ENCODE peak calls at places on chromosomes 6 and 20, in eight cellular contexts. G, F, C, R, N, Y, Q and O are unnamed samples. For H3K4me1, the result is how much of the 10 kb centered on the place peaks cover.

GRCh38 chr20:34886122-34886521 is 9.7 kb downstream of the ACSS2 start:
- DNase-seq in G (no peak), F (no peak), C (no peak), R (no peak), N (no peak), Y (no peak), Q (no peak), O (no peak)

GRCh38 chr20:44071526-44072111 is 115.4 kb downstream of the JPH2 start:
- DNase-seq in G (no peak), F (no peak), C (no peak), R (no peak), N (no peak), Y (no peak), Q (no peak), O (no peak)

GRCh38 chr20:61450549-61450948 is 198.5 kb downstream of the CDH4 start:
- DNase-seq in G (no peak), F (no peak), C (no peak), R (no peak), N (no peak), Y (no peak), Q (no peak), O (no peak)

GRCh38 chr6:710601-711571 is 17.9 kb upstream of the EXOC2 start:
- DNase-seq in G (peak), F (peak), C (peak), R (peak), N (no peak), Y (no peak), Q (peak), O (peak)

GRCh38 chr6:107114213-107114871 is 973 bp downstream of the BEND3 start:
- DNase-seq in G (peak), F (peak), C (peak), R (peak), N (peak), Y (peak), Q (peak), O (peak)

GRCh38 chr20:43379239-43379917 is 78.3 kb upstream of the SRSF6 start:
- DNase-seq in G (peak), F (no peak), C (no peak), R (peak), N (no peak), Y (no peak), Q (no peak), O (no peak)

GRCh38 chr20:46035253-46035652 is 6.2 kb downstream of the SLC12A5 start:
- DNase-seq in G (no peak), F (no peak), C (no peak), R (no peak), N (no peak), Y (no peak), Q (no peak), O (no peak)

GRCh38 chr6:151683381-151683780 is 124.1 kb upstream of the ESR1 start:
- DNase-seq in G (no peak), F (no peak), C (no peak), R (no peak), N (no peak), Y (no peak), Q (no peak), O (no peak)

GRCh38 chr6:38283734-38284362 is 355.9 kb downstream of the BTBD9 start:
- DNase-seq in G (peak), F (no peak), C (no peak), R (no peak), N (no peak), Y (no peak), Q (no peak), O (no peak)

DNA sequence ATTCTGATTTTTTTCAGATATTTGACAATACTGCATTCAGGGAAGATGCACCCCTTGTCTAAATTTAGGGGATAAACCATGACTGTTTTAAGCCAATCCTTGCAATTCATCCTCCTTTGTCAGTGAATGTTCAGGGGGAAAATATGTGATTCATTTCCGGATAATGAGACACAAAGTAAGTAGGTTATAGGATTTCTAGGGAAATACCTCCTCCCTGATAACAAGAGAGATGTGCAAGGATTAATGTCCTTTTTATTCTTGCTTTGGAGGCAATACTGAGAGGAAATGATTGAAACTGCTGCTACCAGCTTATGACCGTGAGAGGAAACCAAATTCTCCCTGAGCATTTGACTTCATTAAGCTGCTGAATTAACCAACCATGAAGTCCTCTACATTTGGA is 161.3 kb upstream of the EYA4 start:
- DNase-seq in G (no peak), F (no peak), C (no peak), R (no peak), N (no peak), Y (no peak), Q (no peak), O (no peak)
- H3K4me1 ChIP-seq in G (under half), F (under half), C (under half), R (under half), N (under half), Y (under half), Q (under half), O (under half)

GRCh38 chr20:36473164-36473563 is 68.2 kb upstream of the MYL9 start:
- DNase-seq in G (no peak), F (no peak), C (no peak), R (no peak), N (no peak), Y (no peak), Q (no peak), O (no peak)

GRCh38 chr20:36470482-36471062 is 70.7 kb upstream of the MYL9 start:
- DNase-seq in G (no peak), F (no peak), C (no peak), R (no peak), N (no peak), Y (no peak), Q (no peak), O (no peak)

GRCh38 chr20:36474563-36474962 is 66.8 kb upstream of the MYL9 start:
- DNase-seq in G (no peak), F (no peak), C (no peak), R (no peak), N (no peak), Y (no peak), Q (no peak), O (no peak)

GRCh38 chr20:36471885-36472642 is 69.3 kb upstream of the MYL9 start:
- DNase-seq in G (no peak), F (no peak), C (no peak), R (no peak), N (no peak), Y (no peak), Q (no peak), O (no peak)

DNA sequence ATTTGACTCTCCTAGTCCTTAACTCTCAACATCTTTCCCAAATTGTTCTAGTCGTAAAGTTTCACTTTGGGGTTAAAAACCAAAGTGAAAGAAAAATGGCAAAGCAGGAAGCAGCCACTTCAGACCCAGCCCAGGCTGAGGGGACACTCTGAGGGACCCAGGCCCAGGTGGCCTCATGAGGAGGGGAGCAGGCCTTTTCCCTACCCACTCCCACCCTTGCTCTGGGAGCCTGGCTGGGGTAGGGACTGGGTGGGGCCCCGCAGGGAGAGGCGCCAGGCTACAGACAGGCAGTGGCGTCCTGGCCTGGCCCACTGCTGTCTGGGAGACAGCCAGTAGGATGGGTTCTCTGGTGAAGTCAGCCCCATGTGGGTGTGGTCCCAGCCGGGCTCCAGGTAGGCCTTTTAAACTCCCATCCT is 68.7 kb upstream of the MYL9 start:
- DNase-seq in G (no peak), F (peak), C (peak), R (peak), N (no peak), Y (no peak), Q (peak), O (no peak)
- TF ChIP-seq POLR2A in G (no peak), F (no peak), C (no peak), R (no peak), N (no peak), Y (no peak), Q (no peak), O (no peak)

GRCh38 chr6:2396292-2396691 is 150.9 kb upstream of the GMDS start:
- DNase-seq in G (no peak), F (no peak), C (no peak), R (no peak), N (no peak), Y (no peak), Q (no peak), O (no peak)
- TF ChIP-seq CTCF in G (peak), F (no peak), C (no peak), R (no peak), N (no peak), Y (no peak), Q (no peak), O (no peak)

DNA sequence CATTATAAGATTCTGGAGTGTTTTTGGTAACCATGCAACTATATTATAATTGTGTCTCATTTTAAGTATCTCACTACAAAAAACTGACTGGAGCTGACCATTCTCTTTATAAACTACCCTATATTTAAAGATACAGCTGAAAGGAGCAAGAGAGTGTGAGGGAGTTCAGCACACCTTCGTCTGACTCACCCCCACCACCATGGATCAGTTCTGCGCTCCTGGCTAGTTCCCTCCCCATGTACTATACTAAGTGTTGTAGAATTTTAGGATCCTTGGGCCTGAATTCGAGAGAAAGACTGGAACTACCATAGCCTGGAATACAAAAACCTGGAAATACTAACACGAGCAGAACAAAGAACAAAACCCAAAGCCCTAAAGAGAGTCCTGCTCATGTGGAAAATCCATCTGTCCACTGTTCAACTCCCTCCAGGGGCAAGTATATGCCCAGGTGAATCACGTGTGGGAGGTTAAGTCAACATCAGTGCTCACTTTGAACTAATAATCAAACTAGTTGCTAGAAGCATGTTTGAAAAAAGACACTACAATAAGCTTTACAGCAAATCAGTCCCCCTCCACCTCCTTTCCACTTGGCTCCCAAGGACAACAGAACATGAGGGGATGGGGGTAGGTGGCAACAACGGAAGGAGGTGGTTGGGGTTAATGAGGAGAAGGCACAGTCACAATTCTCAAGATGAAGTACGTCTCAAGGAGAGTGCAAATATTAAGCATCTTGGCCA is 46.8 kb downstream of the ELOVL5 start:
- DNase-seq in G (no peak), F (no peak), C (no peak), R (no peak), N (no peak), Y (no peak), Q (no peak), O (no peak)
- H3K4me1 ChIP-seq in G (under half), F (under half), C (under half), R (half or more), N (under half), Y (half or more), Q (half or more), O (half or more)

GRCh38 chr6:43773050-43773956 is 3.3 kb downstream of the VEGFA start:
- DNase-seq in G (peak), F (peak), C (peak), R (peak), N (peak), Y (no peak), Q (peak), O (peak)
- TF ChIP-seq POLR2A in G (peak), F (peak), C (no peak), R (no peak), N (peak), Y (no peak), Q (peak), O (no peak)

GRCh38 chr20:22386300-22386623 is 198.1 kb downstream of the FOXA2 start:
- DNase-seq in G (no peak), F (no peak), C (no peak), R (no peak), N (no peak), Y (no peak), Q (no peak), O (no peak)

GRCh38 chr20:22384978-22385377 is 199.4 kb downstream of the FOXA2 start:
- DNase-seq in G (no peak), F (no peak), C (no peak), R (no peak), N (no peak), Y (no peak), Q (no peak), O (no peak)

GRCh38 chr20:22387452-22387851 is 196.9 kb downstream of the FOXA2 start:
- DNase-seq in G (no peak), F (no peak), C (no peak), R (no peak), N (no peak), Y (no peak), Q (no peak), O (no peak)

GRCh38 chr20:22383156-22383555 is 201.2 kb downstream of the FOXA2 start:
- DNase-seq in G (no peak), F (no peak), C (no peak), R (no peak), N (no peak), Y (no peak), Q (no peak), O (no peak)

DNA sequence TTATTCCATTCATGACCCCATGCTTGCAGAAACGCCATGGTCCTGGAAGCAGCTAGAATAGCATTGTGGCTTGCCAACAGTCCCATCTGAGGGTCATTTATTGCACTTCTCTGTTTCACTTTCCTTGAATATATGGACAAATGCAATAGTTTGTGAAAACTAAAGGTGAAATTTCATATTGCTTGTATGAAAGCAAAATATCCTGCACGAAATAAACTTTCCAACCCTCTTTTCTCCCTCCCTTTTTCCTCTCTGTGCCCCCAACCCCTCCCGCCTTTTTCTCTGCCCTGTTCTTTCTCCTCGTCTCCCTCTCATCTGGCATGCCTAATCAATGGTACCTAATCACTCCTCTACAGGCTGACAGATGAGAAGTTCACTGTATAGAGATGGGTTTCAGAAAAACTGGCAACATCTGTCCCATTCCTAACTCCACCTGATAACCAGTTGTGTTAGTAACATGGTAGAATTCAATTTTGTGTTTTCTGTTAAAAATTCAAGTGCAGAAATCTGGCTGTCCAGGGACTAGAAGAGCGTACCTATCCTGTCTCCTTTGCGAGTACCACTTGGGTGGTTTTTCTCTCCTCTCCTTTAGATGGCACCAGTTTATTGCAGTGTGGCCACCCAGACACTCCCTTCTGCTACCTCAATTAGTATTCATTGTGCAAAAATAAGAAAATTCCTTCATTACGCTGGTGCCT is 198.6 kb downstream of the FOXA2 start:
- DNase-seq in G (no peak), F (no peak), C (no peak), R (peak), N (no peak), Y (no peak), Q (no peak), O (no peak)
- TF ChIP-seq CTCF in G (no peak), F (no peak), C (no peak), R (peak), N (no peak), Y (no peak), Q (no peak), O (no peak)

GRCh38 chr20:57671072-57671391 is 38.8 kb downstream of the PMEPA1 start:
- DNase-seq in G (no peak), F (no peak), C (no peak), R (no peak), N (no peak), Y (no peak), Q (no peak), O (no peak)

GRCh38 chr20:57672953-57673575 is 36.8 kb downstream of the PMEPA1 start:
- DNase-seq in G (no peak), F (no peak), C (no peak), R (no peak), N (no peak), Y (no peak), Q (no peak), O (no peak)

GRCh38 chr20:57671662-57672061 is 38.2 kb downstream of the PMEPA1 start:
- DNase-seq in G (no peak), F (no peak), C (no peak), R (peak), N (no peak), Y (no peak), Q (no peak), O (no peak)

GRCh38 chr20:57670288-57671071 is 39.3 kb downstream of the PMEPA1 start:
- DNase-seq in G (no peak), F (no peak), C (no peak), R (no peak), N (no peak), Y (no peak), Q (no peak), O (no peak)

GRCh38 chr20:57672164-57672563 is 37.7 kb downstream of the PMEPA1 start:
- DNase-seq in G (peak), F (no peak), C (no peak), R (no peak), N (no peak), Y (no peak), Q (peak), O (peak)
- H3K4me1 ChIP-seq in G (under half), F (half or more), C (under half), R (half or more), N (under half), Y (half or more), Q (under half), O (under half)

DNA sequence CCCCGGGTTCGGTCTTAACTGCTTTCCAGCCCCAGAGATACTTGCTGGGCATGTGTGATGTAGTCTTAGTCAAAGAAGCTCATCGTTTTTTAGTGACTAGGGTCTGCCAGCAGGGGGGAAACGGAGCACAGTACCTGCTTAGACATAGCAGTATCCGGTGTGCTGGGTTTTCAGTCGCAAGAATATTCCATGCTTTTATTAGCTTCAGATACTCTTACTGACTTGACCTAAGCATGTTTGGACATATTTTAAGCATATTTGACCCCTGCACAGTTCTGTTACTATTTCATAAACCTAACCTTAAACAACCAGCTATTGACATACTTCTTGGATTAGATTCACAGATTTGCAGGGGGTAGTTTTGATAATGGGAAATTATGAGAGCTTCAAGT is 3.0 kb downstream of the E2F3 start:
- DNase-seq in G (peak), F (no peak), C (no peak), R (peak), N (no peak), Y (no peak), Q (peak), O (peak)
- TF ChIP-seq POLR2A in G (no peak), F (no peak), C (no peak), R (no peak), N (no peak), Y (no peak), Q (no peak), O (no peak)

GRCh38 chr6:41236276-41236675 is 8.1 kb downstream of the TREML4 start:
- DNase-seq in G (no peak), F (no peak), C (no peak), R (no peak), N (no peak), Y (no peak), Q (no peak), O (no peak)

GRCh38 chr6:41231246-41231645 is 3.1 kb downstream of the TREML4 start:
- DNase-seq in G (no peak), F (no peak), C (no peak), R (no peak), N (no peak), Y (no peak), Q (no peak), O (no peak)

GRCh38 chr6:41229716-41230115 is 1.6 kb downstream of the TREML4 start:
- DNase-seq in G (no peak), F (no peak), C (no peak), R (no peak), N (no peak), Y (no peak), Q (no peak), O (no peak)

GRCh38 chr6:41228616-41229015 is 467 bp downstream of the TREML4 start:
- DNase-seq in G (no peak), F (no peak), C (no peak), R (no peak), N (no peak), Y (no peak), Q (no peak), O (no peak)

GRCh38 chr6:41232667-41233066 is 4.5 kb downstream of the TREML4 start:
- DNase-seq in G (no peak), F (no peak), C (no peak), R (no peak), N (no peak), Y (no peak), Q (no peak), O (no peak)
- TF ChIP-seq CTCF in G (no peak), F (no peak), C (no peak), R (no peak), N (no peak), Y (no peak), Q (no peak), O (no peak)